ENCODE peak calls at places on chromosome 22, in six cellular contexts. B, A, J, Q, X and F are unnamed samples.

GRCh38 chr22:48883211-48883960 is 944.3 kb downstream of the BRD1 start:
- DNase-seq in A (peak), Q (no peak), X (peak), J (no peak), B (no peak), F (no peak)

GRCh38 chr22:47624277-47625012 is 862.0 kb downstream of the TBC1D22A start:
- DNase-seq in Q (no peak), A (no peak), B (no peak), J (no peak), X (peak), F (no peak)

GRCh38 chr22:33975841-33976240 is 55.6 kb upstream of the LARGE1 start:
- DNase-seq in A (no peak), Q (no peak), B (no peak), X (no peak), J (no peak), F (no peak)

GRCh38 chr22:17087176-17088131 is 2.7 kb downstream of the IL17RA start:
- DNase-seq in J (no peak), B (no peak), A (peak), Q (no peak), X (peak), F (no peak)

GRCh38 chr22:23138584-23139469 is 3.0 kb downstream of the RSPH14 start:
- DNase-seq in Q (no peak), B (no peak), A (peak), X (no peak), J (no peak), F (no peak)

GRCh38 chr22:42811510-42811909 is 45.6 kb downstream of the ARFGAP3 start:
- DNase-seq in X (no peak), Q (no peak), B (no peak), A (no peak), J (no peak), F (no peak)

GRCh38 chr22:42760806-42761565 is 40.3 kb upstream of the A4GALT start:
- DNase-seq in B (no peak), X (no peak), A (no peak), Q (no peak), J (no peak), F (no peak)

GRCh38 chr22:50399751-50400331 is 56.7 kb downstream of the PPP6R2 start:
- DNase-seq in X (no peak), Q (peak), A (no peak), J (no peak), B (no peak), F (no peak)

GRCh38 chr22:37485006-37485713 is 1.0 kb downstream of the MFNG start:
- DNase-seq in J (peak), B (no peak), Q (no peak), X (no peak), A (peak), F (no peak)

GRCh38 chr22:23826510-23827350 is 12.1 kb downstream of the DERL3 start:
- DNase-seq in A (peak), Q (peak), J (no peak), B (no peak), X (peak), F (peak)

GRCh38 chr22:17106785-17107546 is 14.2 kb downstream of the TMEM121B start:
- DNase-seq in X (peak), A (no peak), B (no peak), Q (no peak), J (no peak), F (no peak)

GRCh38 chr22:49824936-49825335 is 2.7 kb downstream of the BRD1 start:
- DNase-seq in B (no peak), Q (no peak), A (no peak), J (no peak), X (no peak), F (no peak)

GRCh38 chr22:25403752-25404471 is 160.6 kb upstream of the GRK3 start:
- DNase-seq in J (no peak), Q (no peak), A (no peak), B (no peak), X (peak), F (no peak)

GRCh38 chr22:43540570-43540969 is 128.8 kb downstream of the MPPED1 start:
- DNase-seq in J (no peak), X (no peak), A (no peak), B (no peak), Q (no peak), F (no peak)

GRCh38 chr22:32723632-32724031 is 77.9 kb upstream of the TIMP3 start:
- DNase-seq in A (peak), Q (peak), B (no peak), X (peak), J (no peak), F (no peak)

GRCh38 chr22:24938741-24939341 is 7.7 kb downstream of the LHFPL7 start:
- DNase-seq in Q (no peak), J (peak), A (no peak), B (no peak), X (no peak), F (no peak)

GRCh38 chr22:17941501-17942406 is 82.6 kb downstream of the MICAL3 start:
- DNase-seq in J (no peak), B (no peak), A (no peak), Q (peak), X (no peak), F (no peak)

GRCh38 chr22:32828150-32828549 is 26.6 kb downstream of the TIMP3 start:
- DNase-seq in J (no peak), Q (no peak), X (peak), A (no peak), B (peak), F (no peak)

GRCh38 chr22:47303161-47303890 is 540.9 kb downstream of the TBC1D22A start:
- DNase-seq in Q (no peak), A (no peak), J (no peak), X (no peak), B (no peak), F (no peak)

GRCh38 chr22:25334091-25334490 is 114.7 kb downstream of the CRYBB2 start:
- DNase-seq in X (no peak), Q (peak), A (peak), B (no peak), J (peak), F (no peak)

GRCh38 chr22:37012262-37012904 is 6.9 kb downstream of the TST start:
- DNase-seq in A (peak), B (no peak), Q (peak), X (no peak), J (no peak), F (no peak)

GRCh38 chr22:37425800-37426531 is 1.3 kb downstream of the ELFN2 start:
- DNase-seq in B (no peak), J (peak), Q (no peak), A (no peak), X (no peak), F (no peak)

GRCh38 chr22:32801436-32802290 is at the start of gene TIMP3:
- DNase-seq in X (peak), J (no peak), Q (peak), B (peak), A (peak), F (peak)

GRCh38 chr22:33082221-33082620 is 24.0 kb upstream of the SYN3 start:
- DNase-seq in J (no peak), X (no peak), A (no peak), B (no peak), Q (no peak), F (no peak)

GRCh38 chr22:50012201-50013181 is at the start of gene IL17REL:
- DNase-seq in Q (no peak), J (no peak), B (no peak), X (peak), A (no peak), F (no peak)

GRCh38 chr22:35630387-35630793 is 13.3 kb upstream of the MB start:
- DNase-seq in X (peak), J (no peak), Q (no peak), B (no peak), A (no peak), F (no peak)

GRCh38 chr22:33247758-33248157 is 189.6 kb upstream of the SYN3 start:
- DNase-seq in Q (no peak), B (no peak), A (no peak), X (no peak), J (no peak), F (no peak)

GRCh38 chr22:37381489-37381888 is 45.8 kb downstream of the ELFN2 start:
- DNase-seq in B (no peak), X (no peak), A (no peak), J (no peak), Q (no peak), F (no peak)

GRCh38 chr22:44753189-44754042 is 1.0 kb downstream of the ARHGAP8 start:
- DNase-seq in B (no peak), J (no peak), X (no peak), A (no peak), Q (no peak), F (no peak)

GRCh38 chr22:24338701-24339451 is 68.2 kb downstream of the SPECC1L start:
- DNase-seq in J (no peak), Q (peak), B (no peak), X (no peak), A (no peak), F (no peak)

GRCh38 chr22:17106161-17106784 is 14.9 kb downstream of the TMEM121B start:
- DNase-seq in A (no peak), Q (no peak), X (peak), J (no peak), B (no peak), F (no peak)

GRCh38 chr22:27170491-27170890 is 513.1 kb downstream of the MIAT start:
- DNase-seq in A (no peak), X (peak), J (peak), Q (no peak), B (no peak), F (peak)

DNA sequence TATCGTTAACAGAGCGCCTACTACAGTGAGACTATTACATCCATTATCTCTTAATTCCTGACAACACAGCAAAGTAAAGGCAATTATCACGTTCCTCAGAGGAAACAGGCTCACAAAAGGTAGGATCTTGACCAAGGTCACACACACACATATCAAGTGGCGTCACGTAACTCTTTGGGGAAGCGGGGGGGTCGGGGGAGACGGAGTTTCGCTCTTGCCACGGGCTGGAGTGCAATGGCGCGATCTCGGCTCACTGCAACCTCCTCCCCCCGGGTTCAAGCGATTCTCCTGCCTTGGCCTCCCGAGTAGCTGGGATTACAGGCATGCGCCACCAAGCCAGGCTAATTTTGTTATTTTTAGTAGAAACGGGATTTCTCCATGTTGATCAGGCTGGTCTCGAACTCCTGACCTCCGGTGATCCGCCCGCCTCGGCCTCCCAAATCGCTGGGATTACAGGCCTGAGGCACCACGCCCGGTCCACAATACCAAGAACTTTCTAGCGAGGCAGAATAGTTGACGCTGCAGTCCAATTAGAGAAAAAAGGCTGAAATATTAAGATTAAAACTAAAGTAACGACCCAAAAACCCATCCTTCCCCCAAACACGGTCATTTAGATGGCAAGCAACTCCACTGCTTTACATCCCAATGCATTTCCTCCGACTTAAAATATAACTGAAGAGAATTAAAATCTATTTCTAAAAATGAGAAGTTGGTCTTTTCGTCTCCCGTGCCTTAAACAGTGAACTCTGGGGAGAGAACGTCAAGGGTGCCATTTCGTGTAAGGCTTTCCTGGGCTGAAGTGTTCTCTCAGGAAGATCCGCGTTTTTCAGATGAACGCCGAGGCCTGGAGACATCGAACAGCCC is 1.1 kb downstream of the DDX17 start:
- DNase-seq in J (peak), A (peak), X (peak), B (no peak), Q (peak), F (peak)
- H3K4me3 ChIP-seq in J (peak), A (peak), X (peak), B (peak), Q (peak), F (peak)

GRCh38 chr22:31346733-31347250 is 646 bp upstream of the PATZ1 start:
- DNase-seq in A (peak), Q (peak), X (peak), B (peak), J (peak), F (peak)
- TF ChIP-seq POLR2A in A (peak), Q (no peak), X (no peak), B (no peak), J (peak), F (no peak)

GRCh38 chr22:46025973-46026906 is 49.3 kb upstream of the WNT7B start:
- DNase-seq in X (peak), A (peak), J (no peak), Q (no peak), B (peak), F (peak)
- H3K4me3 ChIP-seq in X (no peak), A (no peak), J (no peak), Q (no peak), B (peak), F (no peak)

GRCh38 chr22:28792491-28793383 is 7.6 kb downstream of the XBP1 start:
- DNase-seq in J (no peak), A (no peak), Q (no peak), B (no peak), X (no peak), F (no peak)
- TF ChIP-seq POLR2A in J (no peak), A (no peak), Q (no peak), B (no peak), X (no peak), F (no peak)

DNA sequence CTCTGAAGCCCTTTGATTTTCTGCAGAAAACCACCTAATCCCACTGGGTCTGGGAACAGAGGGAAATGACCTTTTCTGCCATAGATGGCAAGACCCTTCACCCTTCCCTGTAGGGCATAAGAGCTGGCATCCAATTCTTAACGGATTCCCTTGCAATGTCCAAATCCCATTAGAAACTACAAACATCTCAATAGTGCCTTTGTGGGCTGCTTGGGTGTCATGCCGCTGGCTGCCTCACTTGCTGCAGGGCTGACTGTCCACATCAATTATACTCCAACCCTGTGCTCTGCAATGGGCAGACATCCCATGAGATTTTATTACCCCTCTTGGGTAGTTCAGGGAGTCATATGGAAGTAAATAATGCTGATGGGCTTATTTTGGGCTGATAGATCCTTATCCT is 7.2 kb downstream of the GRAP2 start:
- DNase-seq in J (no peak), B (no peak), X (no peak), Q (no peak), A (no peak), F (no peak)
- H3K4me3 ChIP-seq in J (no peak), B (no peak), X (no peak), Q (no peak), A (no peak), F (no peak)

GRCh38 chr22:46053563-46054090 is 76.7 kb upstream of the WNT7B start:
- DNase-seq in X (peak), B (peak), J (peak), Q (peak), A (peak), F (peak)
- TF ChIP-seq POLR2A in X (no peak), B (no peak), J (no peak), Q (no peak), A (no peak), F (no peak)

GRCh38 chr22:39214006-39214382 is 30.8 kb downstream of the PDGFB start:
- DNase-seq in X (peak), Q (no peak), J (no peak), A (no peak), B (no peak), F (peak)
- H3K4me3 ChIP-seq in X (no peak), Q (no peak), J (no peak), A (no peak), B (no peak), F (no peak)

GRCh38 chr22:31083377-31083768 is 2.3 kb downstream of the SMTN start:
- DNase-seq in Q (no peak), A (no peak), J (no peak), B (no peak), X (no peak), F (peak)
- TF ChIP-seq POLR2A in Q (no peak), A (no peak), J (no peak), B (no peak), X (no peak), F (no peak)

DNA sequence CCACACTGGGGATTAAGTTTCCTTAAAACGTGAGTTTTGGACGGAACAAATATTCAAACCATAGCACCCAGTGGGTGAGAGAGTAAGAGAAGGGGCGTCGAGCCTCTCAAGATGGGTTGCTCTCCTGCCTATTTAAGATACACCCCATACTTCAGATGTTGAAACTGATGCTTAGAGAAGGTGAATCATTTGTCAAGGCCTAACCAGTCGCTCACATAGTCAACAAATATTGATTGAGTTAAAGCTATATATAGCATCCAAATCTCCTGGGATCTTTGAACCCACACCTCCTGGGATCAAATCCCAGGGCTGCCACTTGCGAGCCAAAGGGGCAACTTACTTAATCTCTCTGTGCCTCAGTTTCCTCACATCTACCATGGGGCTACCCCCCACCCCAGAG is 18.8 kb upstream of the PDGFB start:
- DNase-seq in Q (no peak), A (no peak), B (no peak), X (no peak), J (no peak), F (no peak)
- H3K4me3 ChIP-seq in Q (no peak), A (no peak), B (no peak), X (no peak), J (no peak), F (no peak)

GRCh38 chr22:20034143-20034542 is 13.2 kb downstream of the TANGO2 start:
- DNase-seq in X (no peak), A (no peak), J (no peak), B (no peak), Q (no peak), F (no peak)

GRCh38 chr22:20036535-20037392 is 15.9 kb downstream of the TANGO2 start:
- DNase-seq in B (no peak), J (no peak), A (no peak), Q (no peak), X (no peak), F (no peak)

GRCh38 chr22:20036119-20036518 is 15.2 kb downstream of the TANGO2 start:
- DNase-seq in B (no peak), J (no peak), A (no peak), Q (no peak), X (no peak), F (no peak)

GRCh38 chr22:20037419-20037818 is 16.5 kb downstream of the TANGO2 start:
- DNase-seq in B (no peak), Q (no peak), X (no peak), J (no peak), A (no peak), F (no peak)

DNA sequence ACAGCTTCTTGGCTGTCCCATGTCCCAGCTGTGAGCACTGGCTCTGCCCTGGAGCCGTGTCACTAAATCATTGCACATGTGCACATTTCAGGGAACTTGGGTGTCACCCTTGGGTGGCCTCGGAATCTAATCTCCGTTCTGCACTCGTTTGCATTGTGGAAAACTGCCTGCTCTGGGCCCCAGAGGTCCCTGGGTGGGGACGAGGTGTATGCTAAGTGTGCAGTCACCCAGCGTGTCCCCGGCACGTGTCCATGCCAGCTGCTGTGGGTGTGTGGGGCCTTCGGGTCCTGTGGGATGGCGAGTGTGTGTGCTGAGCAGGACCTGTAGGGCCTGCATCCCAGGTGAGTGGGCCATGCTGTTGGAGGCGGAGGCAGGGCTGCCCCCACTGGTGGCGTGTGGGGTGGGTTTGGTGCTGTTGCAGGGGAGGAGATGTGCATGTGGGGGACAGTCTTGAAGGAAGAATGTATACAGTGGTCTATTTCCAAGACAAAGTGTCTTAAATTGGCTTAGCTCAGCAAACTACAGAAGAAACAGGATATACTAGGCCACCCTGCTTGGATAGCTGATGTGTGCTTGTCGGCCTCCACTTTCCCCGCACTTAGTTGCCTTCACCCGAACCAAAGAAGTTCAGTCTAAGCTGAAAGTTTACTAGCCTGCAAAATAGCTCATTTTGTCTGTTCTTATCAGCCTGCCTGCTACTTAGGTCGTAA is 14.6 kb downstream of the TANGO2 start:
- DNase-seq in A (no peak), Q (no peak), J (no peak), B (no peak), X (no peak), F (no peak)
- TF ChIP-seq POLR2A in A (no peak), Q (no peak), J (no peak), B (no peak), X (no peak), F (no peak)